ENCODE peak calls at places on chromosomes 3 and 15, in ten cellular contexts. S is NCI-H1048; A is ELF-1; Q is CMK; B is endothelial cell; I is GM04504; W is progenitor cell of endocrine pancreas; X is amniotic epithelial cell; D is globus pallidus; K is stimulated activated CD8-positive, alpha-beta memory T cell treated with anti-CD3 and anti-CD28 coated beads, Interleukin-4, amount 100 ng/mL, for 24 hours. L is an unnamed sample.

GRCh38 chr3:77281721-77282120 is 241.8 kb downstream of the ROBO2 start:
- DNase-seq in S (no peak), A (peak), Q (no peak), B (no peak), I (no peak), W (no peak), X (no peak), D (no peak), K (no peak), L (no peak)

GRCh38 chr3:40037582-40037981 is 228.2 kb downstream of the MYRIP start:
- DNase-seq in S (no peak), A (no peak), Q (no peak), B (no peak), I (no peak), W (no peak), X (no peak), D (no peak), K (no peak), L (no peak)

GRCh38 chr3:25493786-25494185 is 65.7 kb downstream of the RARB start:
- DNase-seq in S (no peak), A (no peak), Q (no peak), B (no peak), I (no peak), W (no peak), X (no peak), D (no peak), K (no peak), L (no peak)

GRCh38 chr3:99659032-99659431 is 20.6 kb downstream of the COL8A1 start:
- DNase-seq in S (no peak), A (no peak), Q (no peak), B (no peak), I (peak), W (no peak), X (peak), D (no peak), K (no peak), L (no peak)

GRCh38 chr15:101355678-101356464 is 60.8 kb upstream of the SNRPA1 start:
- DNase-seq in S (no peak), A (no peak), Q (no peak), B (no peak), I (no peak), W (no peak), X (no peak), D (no peak), K (no peak), L (no peak)

GRCh38 chr3:194806991-194807685 is 121.5 kb downstream of the FAM43A start:
- DNase-seq in S (no peak), A (no peak), Q (no peak), B (no peak), I (peak), W (no peak), X (peak), D (no peak), K (no peak), L (no peak)

GRCh38 chr3:143120716-143121239 is 1.2 kb downstream of the CHST2 start:
- DNase-seq in S (no peak), A (no peak), Q (no peak), B (peak), I (no peak), W (peak), X (peak), D (no peak), K (peak), L (no peak)

GRCh38 chr3:98884675-98885371 is 16.7 kb downstream of the DCBLD2 start:
- DNase-seq in S (no peak), A (no peak), Q (no peak), B (no peak), I (no peak), W (no peak), X (peak), D (no peak), K (no peak), L (peak)

GRCh38 chr15:70397816-70398215 is 300.1 kb upstream of the TLE3 start:
- DNase-seq in S (no peak), A (no peak), Q (no peak), B (no peak), I (no peak), W (no peak), X (no peak), D (no peak), K (no peak), L (no peak)

GRCh38 chr15:62625421-62626033 is 417.0 kb upstream of the TPM1 start:
- DNase-seq in S (no peak), A (no peak), Q (no peak), B (no peak), I (peak), W (no peak), X (no peak), D (no peak), K (no peak), L (no peak)

GRCh38 chr3:67154429-67154828 is 156.3 kb downstream of the KBTBD8 start:
- DNase-seq in S (no peak), A (peak), Q (no peak), B (no peak), I (no peak), W (no peak), X (no peak), D (no peak), K (no peak), L (no peak)

GRCh38 chr3:114902691-114903101 is 244.4 kb downstream of the ZBTB20 start:
- DNase-seq in S (no peak), A (peak), Q (no peak), B (no peak), I (no peak), W (no peak), X (peak), D (peak), K (no peak), L (no peak)

GRCh38 chr3:66411436-66411835 is 89.4 kb downstream of the LRIG1 start:
- DNase-seq in S (no peak), A (no peak), Q (no peak), B (no peak), I (no peak), W (no peak), X (no peak), D (no peak), K (no peak), L (no peak)

GRCh38 chr15:94061041-94061440 is 170.3 kb upstream of the MCTP2 start:
- DNase-seq in S (no peak), A (no peak), Q (no peak), B (no peak), I (no peak), W (no peak), X (no peak), D (no peak), K (no peak), L (no peak)

GRCh38 chr3:28349397-28350000 is 875 bp upstream of the AZI2 start:
- DNase-seq in S (no peak), A (no peak), Q (no peak), B (no peak), I (no peak), W (no peak), X (no peak), D (no peak), K (no peak), L (no peak)

GRCh38 chr3:140742116-140742515 is 64.3 kb downstream of the TRIM42 start:
- DNase-seq in S (no peak), A (no peak), Q (no peak), B (no peak), I (no peak), W (no peak), X (no peak), D (no peak), K (no peak), L (no peak)

GRCh38 chr15:85800460-85801123 is 5.9 kb upstream of the KLHL25 start:
- DNase-seq in S (no peak), A (peak), Q (no peak), B (no peak), I (no peak), W (no peak), X (peak), D (no peak), K (no peak), L (peak)

GRCh38 chr15:86165263-86166204 is 85.9 kb downstream of the AGBL1 start:
- DNase-seq in S (no peak), A (peak), Q (no peak), B (no peak), I (no peak), W (no peak), X (no peak), D (no peak), K (no peak), L (no peak)

GRCh38 chr3:169501777-169502320 is 161.7 kb downstream of the MECOM start:
- DNase-seq in S (no peak), A (no peak), Q (no peak), B (no peak), I (no peak), W (no peak), X (no peak), D (no peak), K (no peak), L (no peak)

GRCh38 chr3:45267097-45267496 is 41.0 kb upstream of the TMEM158 start:
- DNase-seq in S (no peak), A (no peak), Q (no peak), B (no peak), I (no peak), W (no peak), X (no peak), D (no peak), K (no peak), L (no peak)

GRCh38 chr3:4712109-4712508 is 219.0 kb downstream of the ITPR1 start:
- DNase-seq in S (no peak), A (no peak), Q (no peak), B (no peak), I (no peak), W (no peak), X (peak), D (no peak), K (no peak), L (peak)

GRCh38 chr3:156227704-156228103 is 107.3 kb downstream of the KCNAB1 start:
- DNase-seq in S (no peak), A (no peak), Q (no peak), B (no peak), I (no peak), W (no peak), X (no peak), D (no peak), K (no peak), L (no peak)

GRCh38 chr3:142706308-142707127 is 17.3 kb upstream of the TRPC1 start:
- DNase-seq in S (no peak), A (no peak), Q (no peak), B (no peak), I (no peak), W (no peak), X (no peak), D (no peak), K (no peak), L (no peak)

GRCh38 chr3:87361956-87362355 is 85.6 kb upstream of the POU1F1 start:
- DNase-seq in S (no peak), A (no peak), Q (no peak), B (no peak), I (no peak), W (no peak), X (no peak), D (no peak), K (no peak), L (no peak)